ENCODE peak calls at places on chromosomes 1 and 21, in nine cellular contexts. A, D, L, N, K, C, Y, I and U are unnamed samples.
A peak's percentile ranks its signal among the peaks of the same experiment; 100 is the strongest.

GRCh38 chr1:11835441-11836225 is 11.9 kb downstream of the NPPA start:
- DNase-seq in A (no peak), D (no peak), L (no peak), N (no peak), K (no peak), C (no peak), Y (no peak), I (no peak), U (no peak)

GRCh38 chr1:2306151-2306978 is 78.2 kb downstream of the SKI start:
- DNase-seq in A (no peak), D (no peak), L (no peak), N (no peak), K (no peak), C (no peak), Y (no peak), I (no peak), U (no peak)

GRCh38 chr1:21926814-21927530 is 10.1 kb downstream of the HSPG2 start:
- DNase-seq in A (no peak), D (no peak), L (no peak), N (no peak), K (no peak), C (no peak), Y (peak; percentile 89), I (peak; percentile 31), U (no peak)

GRCh38 chr1:143717434-143717833 is 254.4 kb downstream of the FAM72C start:
- DNase-seq in A (no peak), D (no peak), L (no peak), N (no peak), K (no peak), C (no peak), Y (no peak), I (no peak), U (no peak)

GRCh38 chr1:10161121-10161520 is 49.2 kb upstream of the KIF1B start:
- DNase-seq in A (no peak), D (peak; percentile 47), L (no peak), N (peak; percentile 51), K (no peak), C (no peak), Y (no peak), I (no peak), U (peak; percentile 29)

GRCh38 chr1:153357853-153358690 is at the start of gene S100A9:
- DNase-seq in A (no peak), D (no peak), L (no peak), N (no peak), K (no peak), C (no peak), Y (no peak), I (no peak), U (no peak)

GRCh38 chr1:3881191-3881475 is 18.9 kb downstream of the C1orf174 start:
- DNase-seq in A (no peak), D (no peak), L (no peak), N (no peak), K (no peak), C (no peak), Y (no peak), I (no peak), U (no peak)

GRCh38 chr1:197982266-197982665 is 65.1 kb downstream of the LHX9 start:
- DNase-seq in A (no peak), D (no peak), L (no peak), N (no peak), K (no peak), C (no peak), Y (no peak), I (no peak), U (no peak)

GRCh38 chr1:229070168-229070567 is 200.7 kb upstream of the RAB4A start:
- DNase-seq in A (peak; percentile 79), D (peak; percentile 31), L (peak; percentile 12), N (peak; percentile 83), K (no peak), C (no peak), Y (peak; percentile 87), I (peak; percentile 96), U (peak; percentile 45)

GRCh38 chr1:53442297-53442696 is 16.9 kb upstream of the DMRTB1 start:
- DNase-seq in A (no peak), D (no peak), L (no peak), N (no peak), K (no peak), C (no peak), Y (peak; percentile 85), I (no peak), U (no peak)

GRCh38 chr1:59499273-59499955 is 202.5 kb downstream of the FGGY start:
- DNase-seq in A (no peak), D (no peak), L (no peak), N (no peak), K (no peak), C (no peak), Y (no peak), I (no peak), U (no peak)

GRCh38 chr1:53740621-53741105 is 1.7 kb upstream of the GLIS1 start:
- DNase-seq in A (no peak), D (no peak), L (peak; percentile 79), N (no peak), K (no peak), C (no peak), Y (peak; percentile 77), I (no peak), U (no peak)

GRCh38 chr1:236489710-236490377 is 33.9 kb upstream of the LGALS8 start:
- DNase-seq in A (no peak), D (no peak), L (no peak), N (no peak), K (no peak), C (peak; percentile 43), Y (peak; percentile 79), I (peak; percentile 69), U (peak; percentile 39)

GRCh38 chr1:97764991-97765390 is 155.8 kb downstream of the DPYD start:
- DNase-seq in A (no peak), D (no peak), L (no peak), N (no peak), K (no peak), C (no peak), Y (no peak), I (no peak), U (no peak)

GRCh38 chr1:168472244-168472643 is 71.6 kb downstream of the XCL2 start:
- DNase-seq in A (no peak), D (no peak), L (no peak), N (no peak), K (no peak), C (no peak), Y (no peak), I (no peak), U (no peak)

GRCh38 chr1:25544243-25544764 is 898 bp downstream of the LDLRAP1 start:
- DNase-seq in A (peak; percentile 18), D (no peak), L (no peak), N (no peak), K (no peak), C (no peak), Y (no peak), I (peak; percentile 86), U (no peak)

GRCh38 chr21:17387030-17387617 is 125.7 kb upstream of the CXADR start:
- DNase-seq in A (peak; percentile 75), D (peak; percentile 26), L (peak; percentile 58), N (peak; percentile 48), K (no peak), C (peak; percentile 59), Y (peak; percentile 68), I (peak; percentile 67), U (peak; percentile 90)

GRCh38 chr1:246537887-246538286 is 28.2 kb downstream of the TFB2M start:
- DNase-seq in A (no peak), D (no peak), L (no peak), N (no peak), K (no peak), C (no peak), Y (no peak), I (no peak), U (no peak)

GRCh38 chr21:41604583-41605041 is 96.7 kb upstream of the TMPRSS2 start:
- DNase-seq in A (no peak), D (no peak), L (no peak), N (no peak), K (no peak), C (no peak), Y (peak; percentile 26), I (no peak), U (no peak)

GRCh38 chr1:67053785-67054759 is at the start of gene SLC35D1:
- DNase-seq in A (peak; percentile 91), D (peak; percentile 83), L (no peak), N (peak; percentile 70), K (peak; percentile 22), C (peak; percentile 68), Y (peak; percentile 79), I (peak; percentile 70), U (peak; percentile 76)

GRCh38 chr1:28512058-28512611 is 6.3 kb downstream of the RCC1 start:
- DNase-seq in A (no peak), D (no peak), L (no peak), N (no peak), K (no peak), C (no peak), Y (peak; percentile 15), I (no peak), U (no peak)

GRCh38 chr1:182784556-182785171 is 4.9 kb upstream of the NPL start:
- DNase-seq in A (peak; percentile 16), D (no peak), L (peak; percentile 19), N (no peak), K (no peak), C (peak; percentile 48), Y (peak; percentile 77), I (peak; percentile 42), U (no peak)

GRCh38 chr1:169149555-169150286 is 43.2 kb downstream of the ATP1B1 start:
- DNase-seq in A (no peak), D (no peak), L (no peak), N (no peak), K (no peak), C (no peak), Y (no peak), I (no peak), U (no peak)

GRCh38 chr1:87061742-87062156 is 147.3 kb downstream of the HS2ST1 start:
- DNase-seq in A (no peak), D (no peak), L (peak; percentile 29), N (no peak), K (no peak), C (no peak), Y (peak; percentile 69), I (no peak), U (no peak)

GRCh38 chr1:111236379-111236778 is 8.9 kb downstream of the CHI3L2 start:
- DNase-seq in A (no peak), D (no peak), L (no peak), N (no peak), K (no peak), C (no peak), Y (no peak), I (no peak), U (no peak)

GRCh38 chr1:201562257-201562656 is 23.3 kb downstream of the NAV1 start:
- DNase-seq in A (no peak), D (no peak), L (no peak), N (no peak), K (no peak), C (no peak), Y (peak; percentile 95), I (no peak), U (no peak)

GRCh38 chr1:24186993-24187790 is at the start of gene IFNLR1:
- DNase-seq in A (peak; percentile 92), D (peak; percentile 36), L (no peak), N (no peak), K (no peak), C (peak; percentile 42), Y (peak; percentile 63), I (peak; percentile 85), U (no peak)

GRCh38 chr21:31218830-31219608 is 125.0 kb downstream of the TIAM1 start:
- DNase-seq in A (no peak), D (no peak), L (peak; percentile 11), N (no peak), K (no peak), C (no peak), Y (peak; percentile 92), I (peak; percentile 17), U (no peak)

GRCh38 chr1:247824023-247824422 is at the start of gene OR14A16:
- DNase-seq in A (no peak), D (no peak), L (no peak), N (no peak), K (no peak), C (no peak), Y (no peak), I (no peak), U (no peak)